ENCODE peak calls at places on chromosomes 6 and 20, in five cellular contexts. One of them, this sample, is unnamed.

GRCh38 chr6:551405-551804 is 105.5 kb downstream of the HUS1B start:
- DNase-seq in tibial artery: no peak
- DNase-seq in Peyer's patch: no peak
- DNase-seq in AG04450: no peak
- DNase-seq in foreskin fibroblast: peak
- DNase-seq in this sample: peak

GRCh38 chr6:158707120-158707519 is 57.3 kb downstream of the SYTL3 start:
- DNase-seq in AG04450: no peak
- DNase-seq in tibial artery: no peak
- DNase-seq in Peyer's patch: peak
- DNase-seq in foreskin fibroblast: peak
- DNase-seq in this sample: peak

GRCh38 chr6:110619275-110619908 is 143.0 kb upstream of the SLC22A16 start:
- DNase-seq in tibial artery: no peak
- DNase-seq in Peyer's patch: no peak
- DNase-seq in AG04450: no peak
- DNase-seq in foreskin fibroblast: no peak
- DNase-seq in this sample: no peak

GRCh38 chr6:142322504-142323198 is 20.8 kb downstream of the ADGRG6 start:
- DNase-seq in foreskin fibroblast: no peak
- DNase-seq in tibial artery: no peak
- DNase-seq in AG04450: no peak
- DNase-seq in Peyer's patch: no peak
- DNase-seq in this sample: no peak

GRCh38 chr20:6055981-6056569 is 2.2 kb upstream of the LRRN4 start:
- DNase-seq in tibial artery: no peak
- DNase-seq in AG04450: no peak
- DNase-seq in foreskin fibroblast: no peak
- DNase-seq in Peyer's patch: no peak
- DNase-seq in this sample: no peak

GRCh38 chr6:71012871-71013456 is 56.1 kb upstream of the B3GAT2 start:
- DNase-seq in Peyer's patch: no peak
- DNase-seq in foreskin fibroblast: peak
- DNase-seq in AG04450: no peak
- DNase-seq in tibial artery: no peak
- DNase-seq in this sample: peak

GRCh38 chr6:30483677-30484279 is 5.5 kb upstream of the HLA-E start:
- DNase-seq in AG04450: no peak
- DNase-seq in foreskin fibroblast: peak
- DNase-seq in tibial artery: no peak
- DNase-seq in Peyer's patch: no peak
- DNase-seq in this sample: peak

GRCh38 chr20:25007491-25008305 is 15.1 kb upstream of the APMAP start:
- DNase-seq in foreskin fibroblast: no peak
- DNase-seq in AG04450: no peak
- DNase-seq in tibial artery: peak
- DNase-seq in Peyer's patch: peak
- DNase-seq in this sample: no peak

GRCh38 chr6:168269455-168270243 is 49.9 kb downstream of the DACT2 start:
- DNase-seq in Peyer's patch: no peak
- DNase-seq in AG04450: no peak
- DNase-seq in tibial artery: no peak
- DNase-seq in foreskin fibroblast: no peak
- DNase-seq in this sample: no peak

GRCh38 chr6:49430866-49431265 is 32.2 kb downstream of the MMUT start:
- DNase-seq in tibial artery: no peak
- DNase-seq in AG04450: no peak
- DNase-seq in Peyer's patch: no peak
- DNase-seq in foreskin fibroblast: no peak
- DNase-seq in this sample: no peak

GRCh38 chr6:113402541-113402940 is 454.6 kb upstream of the MARCKS start:
- DNase-seq in foreskin fibroblast: no peak
- DNase-seq in AG04450: no peak
- DNase-seq in Peyer's patch: no peak
- DNase-seq in tibial artery: no peak
- DNase-seq in this sample: no peak

GRCh38 chr20:38412877-38413577 is 22.1 kb downstream of the SNHG17 start:
- DNase-seq in Peyer's patch: no peak
- DNase-seq in tibial artery: no peak
- DNase-seq in foreskin fibroblast: peak
- DNase-seq in AG04450: no peak
- DNase-seq in this sample: no peak

GRCh38 chr20:37913563-37914366 is 10.8 kb downstream of the VSTM2L start:
- DNase-seq in Peyer's patch: no peak
- DNase-seq in tibial artery: no peak
- DNase-seq in foreskin fibroblast: no peak
- DNase-seq in AG04450: no peak
- DNase-seq in this sample: no peak

GRCh38 chr20:7772376-7772775 is 167.9 kb downstream of the HAO1 start:
- DNase-seq in foreskin fibroblast: peak
- DNase-seq in tibial artery: no peak
- DNase-seq in Peyer's patch: no peak
- DNase-seq in AG04450: peak
- DNase-seq in this sample: peak

GRCh38 chr6:169101981-169102380 is 151.7 kb downstream of the THBS2 start:
- DNase-seq in tibial artery: no peak
- DNase-seq in foreskin fibroblast: peak
- DNase-seq in Peyer's patch: no peak
- DNase-seq in AG04450: no peak
- DNase-seq in this sample: peak

GRCh38 chr6:137883400-137883888 is 16.4 kb downstream of the TNFAIP3 start:
- DNase-seq in Peyer's patch: no peak
- DNase-seq in foreskin fibroblast: peak
- DNase-seq in tibial artery: peak
- DNase-seq in AG04450: no peak
- DNase-seq in this sample: peak

GRCh38 chr6:27238010-27238983 is 9.2 kb upstream of the PRSS16 start:
- DNase-seq in tibial artery: no peak
- DNase-seq in Peyer's patch: no peak
- DNase-seq in AG04450: no peak
- DNase-seq in foreskin fibroblast: peak
- DNase-seq in this sample: peak

GRCh38 chr6:89154131-89154530 is 8.3 kb downstream of the PM20D2 start:
- DNase-seq in AG04450: no peak
- DNase-seq in Peyer's patch: no peak
- DNase-seq in foreskin fibroblast: no peak
- DNase-seq in tibial artery: no peak
- DNase-seq in this sample: no peak

GRCh38 chr6:168619560-168620314 is 178.8 kb downstream of the SMOC2 start:
- DNase-seq in Peyer's patch: no peak
- DNase-seq in AG04450: no peak
- DNase-seq in tibial artery: no peak
- DNase-seq in foreskin fibroblast: no peak
- DNase-seq in this sample: no peak

GRCh38 chr6:31186052-31186734 is 15.7 kb upstream of the POU5F1 start:
- DNase-seq in foreskin fibroblast: peak
- DNase-seq in Peyer's patch: peak
- DNase-seq in AG04450: no peak
- DNase-seq in tibial artery: peak
- DNase-seq in this sample: peak

GRCh38 chr6:51213806-51214205 is 395.1 kb downstream of the TFAP2B start:
- DNase-seq in foreskin fibroblast: no peak
- DNase-seq in Peyer's patch: no peak
- DNase-seq in AG04450: no peak
- DNase-seq in tibial artery: no peak
- DNase-seq in this sample: no peak

GRCh38 chr6:33683051-33683571 is 28.4 kb downstream of the UQCC2 start:
- DNase-seq in foreskin fibroblast: no peak
- DNase-seq in tibial artery: no peak
- DNase-seq in AG04450: no peak
- DNase-seq in Peyer's patch: no peak
- DNase-seq in this sample: peak

GRCh38 chr6:111784423-111784822 is 88.8 kb downstream of the FYN start:
- DNase-seq in foreskin fibroblast: no peak
- DNase-seq in Peyer's patch: no peak
- DNase-seq in AG04450: no peak
- DNase-seq in tibial artery: no peak
- DNase-seq in this sample: peak

GRCh38 chr6:149566372-149567193 is at the start of gene GINM1:
- DNase-seq in tibial artery: peak
- DNase-seq in AG04450: no peak
- DNase-seq in foreskin fibroblast: peak
- DNase-seq in Peyer's patch: peak
- DNase-seq in this sample: peak

GRCh38 chr20:58790440-58790839 is 60.3 kb downstream of the GNAS-AS1 start:
- DNase-seq in Peyer's patch: peak
- DNase-seq in tibial artery: no peak
- DNase-seq in AG04450: no peak
- DNase-seq in foreskin fibroblast: no peak
- DNase-seq in this sample: no peak

GRCh38 chr20:47427067-47427466 is 70.6 kb upstream of the ZMYND8 start:
- DNase-seq in tibial artery: no peak
- DNase-seq in foreskin fibroblast: no peak
- DNase-seq in Peyer's patch: no peak
- DNase-seq in AG04450: no peak
- DNase-seq in this sample: no peak

DNA sequence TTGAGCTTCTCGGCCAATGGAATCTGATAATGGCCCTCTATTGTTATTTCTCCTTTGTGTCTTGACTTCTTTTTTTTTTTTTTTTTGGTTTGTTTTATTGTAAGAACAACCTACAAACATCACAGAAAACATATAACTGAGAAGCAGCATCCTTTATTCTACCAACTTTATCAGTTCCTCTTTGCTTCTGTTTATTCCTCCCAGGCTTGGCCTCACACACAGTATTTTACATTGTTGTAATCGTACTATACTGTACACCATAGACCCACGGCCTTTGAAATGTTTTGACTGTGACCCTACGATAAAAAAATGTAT is 558 bp upstream of the CCDC167 start:
- DNase-seq in AG04450: no peak
- DNase-seq in Peyer's patch: no peak
- DNase-seq in tibial artery: no peak
- DNase-seq in foreskin fibroblast: no peak
- DNase-seq in this sample: no peak
- H3K4me3 ChIP-seq in AG04450: no peak
- H3K4me3 ChIP-seq in Peyer's patch: no peak
- H3K4me3 ChIP-seq in tibial artery: peak
- H3K4me3 ChIP-seq in foreskin fibroblast: peak
- H3K4me3 ChIP-seq in this sample: peak

DNA sequence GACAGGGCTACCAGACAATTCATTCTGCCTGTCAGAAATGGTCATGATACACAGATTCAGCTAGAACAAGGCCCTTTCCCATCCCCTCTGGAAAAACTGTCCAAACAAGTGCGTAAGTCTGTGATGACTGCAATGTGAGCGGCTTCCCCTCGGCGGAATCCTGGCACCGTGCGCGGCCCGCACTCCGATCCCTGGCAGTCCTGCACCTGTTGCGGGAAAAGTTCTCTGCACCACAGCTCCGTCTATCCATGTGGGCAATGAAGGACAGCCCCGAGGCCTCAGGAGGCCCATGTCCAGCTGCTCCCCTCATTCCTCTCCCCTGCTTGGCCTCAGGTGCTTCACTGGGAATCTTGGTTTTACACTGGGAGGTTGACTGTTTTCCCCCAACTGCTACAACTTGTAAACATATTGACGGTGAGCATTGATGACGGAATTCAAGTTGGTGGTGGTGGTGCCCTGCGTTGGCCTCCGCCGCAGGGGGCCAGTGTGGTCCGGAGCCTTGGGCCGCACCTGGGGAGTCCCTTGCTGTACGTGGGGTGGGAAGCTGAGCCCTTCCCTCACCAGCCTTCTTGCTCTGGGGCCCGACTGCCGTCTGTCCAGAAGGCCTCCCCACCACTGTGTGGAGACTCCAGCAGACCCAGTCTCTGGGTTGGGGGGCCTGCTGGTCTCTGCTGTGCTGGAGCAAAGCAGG is 11.6 kb downstream of the GATA5 start:
- DNase-seq in Peyer's patch: no peak
- DNase-seq in tibial artery: no peak
- DNase-seq in AG04450: no peak
- DNase-seq in foreskin fibroblast: no peak
- DNase-seq in this sample: no peak
- TF ChIP-seq CTCF in Peyer's patch: no peak
- TF ChIP-seq CTCF in tibial artery: no peak
- TF ChIP-seq CTCF in AG04450: no peak
- TF ChIP-seq CTCF in foreskin fibroblast: no peak
- TF ChIP-seq CTCF in this sample: no peak

GRCh38 chr6:159760602-159761057 is 1.2 kb upstream of the ACAT2 start:
- DNase-seq in tibial artery: no peak
- DNase-seq in foreskin fibroblast: peak
- DNase-seq in Peyer's patch: no peak
- DNase-seq in AG04450: peak
- DNase-seq in this sample: peak
- H3K4me3 ChIP-seq in tibial artery: no peak
- H3K4me3 ChIP-seq in foreskin fibroblast: peak
- H3K4me3 ChIP-seq in Peyer's patch: no peak
- H3K4me3 ChIP-seq in AG04450: no peak
- H3K4me3 ChIP-seq in this sample: peak

DNA sequence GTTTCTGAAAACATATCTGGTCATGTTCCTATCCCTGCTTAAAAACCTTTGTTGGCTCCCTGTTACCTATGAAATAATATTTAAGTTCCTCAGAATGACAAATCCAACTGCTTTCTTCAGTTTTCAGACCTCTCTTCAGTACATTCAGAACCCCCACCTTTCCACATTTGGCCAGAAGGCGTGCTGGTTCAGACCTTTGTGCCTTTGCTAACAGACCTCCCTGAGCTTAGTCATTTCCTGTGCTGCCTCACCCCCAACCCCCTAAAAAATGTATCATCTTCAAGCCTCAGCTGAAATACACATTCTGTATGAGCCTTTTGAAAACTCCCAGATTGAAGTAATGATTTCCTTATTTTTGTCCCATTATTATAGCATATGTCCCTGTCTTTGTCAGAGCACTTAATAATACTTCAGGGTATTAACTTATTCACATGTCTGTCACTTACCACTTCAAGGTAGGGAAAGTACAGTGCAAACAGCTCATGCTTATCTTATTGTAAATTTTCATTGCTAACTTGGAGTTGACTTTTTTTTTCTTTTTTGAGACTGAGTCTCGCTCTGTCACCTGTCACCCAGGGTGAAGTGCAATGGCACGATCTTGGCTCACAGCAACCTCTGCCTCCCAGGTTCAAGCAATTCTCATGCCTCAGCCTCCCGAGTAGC is 19.7 kb downstream of the FAM217A start:
- DNase-seq in foreskin fibroblast: peak
- DNase-seq in Peyer's patch: no peak
- DNase-seq in tibial artery: no peak
- DNase-seq in AG04450: peak
- DNase-seq in this sample: peak
- TF ChIP-seq CTCF in foreskin fibroblast: no peak
- TF ChIP-seq CTCF in Peyer's patch: no peak
- TF ChIP-seq CTCF in tibial artery: no peak
- TF ChIP-seq CTCF in AG04450: peak
- TF ChIP-seq CTCF in this sample: peak

GRCh38 chr20:53579581-53580375 is 13.9 kb downstream of the ZNF217 start:
- DNase-seq in foreskin fibroblast: peak
- DNase-seq in AG04450: no peak
- DNase-seq in Peyer's patch: no peak
- DNase-seq in tibial artery: no peak
- DNase-seq in this sample: peak
- H3K4me3 ChIP-seq in foreskin fibroblast: peak
- H3K4me3 ChIP-seq in AG04450: peak
- H3K4me3 ChIP-seq in Peyer's patch: peak
- H3K4me3 ChIP-seq in tibial artery: peak
- H3K4me3 ChIP-seq in this sample: peak

This sample was measured in cardiac fibroblast.